ENCODE peak calls at places on chromosomes 13 and 19, in four cellular contexts. Q is thoracic aorta, N is transverse colon, X is uterus. G is an unnamed sample.

GRCh38 chr19:31378404-31378803 is 29.2 kb upstream of the TSHZ3 start:
- DNase-seq in Q (no peak), N (peak; percentile 15), X (peak; percentile 67), G (peak; percentile 84)

GRCh38 chr13:34731486-34731885 is 210.6 kb upstream of the NBEA start:
- DNase-seq in Q (no peak), N (no peak), X (no peak), G (no peak)

GRCh38 chr19:48549380-48549779 is 2.6 kb upstream of the SULT2B1 start:
- DNase-seq in Q (no peak), N (no peak), X (no peak), G (no peak)

GRCh38 chr13:25394661-25395060 is 22.9 kb downstream of the ATP8A2 start:
- DNase-seq in Q (no peak), N (no peak), X (no peak), G (no peak)

GRCh38 chr13:112457081-112457480 is 80.9 kb downstream of the SPACA7 start:
- DNase-seq in Q (no peak), N (no peak), X (no peak), G (no peak)

GRCh38 chr19:40662925-40663711 is 27.3 kb downstream of the NUMBL start:
- DNase-seq in Q (peak; percentile 68), N (peak; percentile 94), X (peak; percentile 96), G (peak; percentile 75)

GRCh38 chr13:108195861-108196260 is 19.5 kb downstream of the LIG4 start:
- DNase-seq in Q (no peak), N (no peak), X (no peak), G (no peak)

GRCh38 chr19:45769821-45770191 is 754 bp upstream of the SIX5 start:
- DNase-seq in Q (no peak), N (peak; percentile 65), X (peak; percentile 72), G (peak; percentile 39)

GRCh38 chr19:44741841-44742352 is 6.6 kb upstream of the BCL3 start:
- DNase-seq in Q (peak; percentile 96), N (peak; percentile 97), X (peak; percentile 99), G (peak; percentile 98)

GRCh38 chr19:15815306-15815705 is at the start of gene OR10H1:
- DNase-seq in Q (no peak), N (no peak), X (no peak), G (no peak)

GRCh38 chr19:18792661-18793060 is 1.6 kb upstream of the COMP start:
- DNase-seq in Q (no peak), N (no peak), X (no peak), G (no peak)

GRCh38 chr13:56755181-56755580 is 385.5 kb upstream of the PRR20A start:
- DNase-seq in Q (no peak), N (no peak), X (no peak), G (no peak)

GRCh38 chr13:112820318-112820717 is 130.5 kb downstream of the ATP11A start:
- DNase-seq in Q (no peak), N (no peak), X (no peak), G (no peak)

GRCh38 chr19:50992666-50993035 is 8.8 kb downstream of the KLK8 start:
- DNase-seq in Q (no peak), N (no peak), X (no peak), G (no peak)

GRCh38 chr19:28397311-28397710 is 815.6 kb downstream of the UQCRFS1 start:
- DNase-seq in Q (no peak), N (no peak), X (no peak), G (no peak)

GRCh38 chr13:113115363-113116205 is 7.0 kb upstream of the F10 start:
- DNase-seq in Q (no peak), N (no peak), X (peak; percentile 13), G (no peak)

GRCh38 chr19:41699231-41699967 is 9.0 kb upstream of the CEACAM5 start:
- DNase-seq in Q (no peak), N (peak; percentile 36), X (peak; percentile 8), G (no peak)

GRCh38 chr13:27965740-27966640 is 3.1 kb downstream of the CDX2 start:
- DNase-seq in Q (no peak), N (peak; percentile 46), X (no peak), G (no peak)

GRCh38 chr13:72565893-72566292 is 161.5 kb downstream of the MZT1 start:
- DNase-seq in Q (no peak), N (no peak), X (no peak), G (peak; percentile 11)

GRCh38 chr19:44903602-44904425 is 1.8 kb upstream of the APOE start:
- DNase-seq in Q (no peak), N (peak; percentile 76), X (peak; percentile 73), G (peak; percentile 69)

GRCh38 chr13:51800456-51800855 is 3.5 kb downstream of the DHRS12 start:
- DNase-seq in Q (no peak), N (peak; percentile 41), X (no peak), G (no peak)

GRCh38 chr19:46009530-46010510 is 13.0 kb downstream of the PGLYRP1 start:
- DNase-seq in Q (no peak), N (peak; percentile 69), X (peak; percentile 60), G (peak; percentile 77)

GRCh38 chr19:38839816-38840582 is 8.4 kb upstream of the ECH1 start:
- DNase-seq in Q (no peak), N (no peak), X (no peak), G (no peak)

GRCh38 chr19:3507371-3508120 is 1.4 kb downstream of the FZR1 start:
- DNase-seq in Q (no peak), N (peak; percentile 46), X (no peak), G (no peak)

GRCh38 chr19:46190489-46190888 is 39.1 kb upstream of the IGFL1 start:
- DNase-seq in Q (no peak), N (no peak), X (no peak), G (no peak)

GRCh38 chr13:38703255-38703654 is 16.4 kb downstream of the FREM2 start:
- DNase-seq in Q (no peak), N (no peak), X (no peak), G (no peak)

GRCh38 chr13:31409678-31410356 is 210.0 kb downstream of the B3GLCT start:
- DNase-seq in Q (no peak), N (no peak), X (no peak), G (no peak)

GRCh38 chr19:44990966-44991365 is 10.3 kb upstream of the RELB start:
- DNase-seq in Q (no peak), N (no peak), X (no peak), G (no peak)

GRCh38 chr13:75760182-75760981 is 124.3 kb downstream of the LMO7 start:
- DNase-seq in Q (no peak), N (peak; percentile 79), X (no peak), G (no peak)

GRCh38 chr13:113724016-113724758 is 34.8 kb upstream of the TMEM255B start:
- DNase-seq in Q (no peak), N (no peak), X (no peak), G (no peak)

GRCh38 chr19:45515807-45516401 is 8.6 kb downstream of the VASP start:
- DNase-seq in Q (no peak), N (peak; percentile 77), X (no peak), G (no peak)

GRCh38 chr19:56547535-56547934 is 8.8 kb downstream of the ZFP28 start:
- DNase-seq in Q (no peak), N (no peak), X (no peak), G (no peak)

GRCh38 chr13:90402613-90403012 is 944.9 kb upstream of the MIR17HG start:
- DNase-seq in Q (no peak), N (no peak), X (no peak), G (no peak)

GRCh38 chr19:18496167-18496979 is 25.5 kb downstream of the ELL start:
- DNase-seq in Q (no peak), N (peak; percentile 73), X (no peak), G (peak; percentile 61)

GRCh38 chr13:55583953-55584593 is 1556.6 kb upstream of the PRR20A start:
- DNase-seq in Q (no peak), N (no peak), X (no peak), G (no peak)
- H3K4me3 ChIP-seq in Q (no peak overlapping the region), N (no peak overlapping the region), X (no peak overlapping the region), G (no peak overlapping the region)

GRCh38 chr13:100532836-100533435 is 55.7 kb downstream of the GGACT start:
- DNase-seq in Q (no peak), N (no peak), X (no peak), G (no peak)
- H3K27ac ChIP-seq in Q (no peak overlapping the region), N (no peak overlapping the region), X (no peak overlapping the region), G (no peak overlapping the region)

GRCh38 chr19:17266589-17266974 is 661 bp upstream of the BABAM1 start:
- DNase-seq in Q (no peak), N (no peak), X (no peak), G (no peak)
- H3K4me3 ChIP-seq in Q (peak overlapping the region; percentile 46), N (no peak overlapping the region), X (no peak overlapping the region), G (no peak overlapping the region)

GRCh38 chr19:5615756-5616327 is 6.7 kb downstream of the SAFB2 start:
- DNase-seq in Q (no peak), N (no peak), X (no peak), G (peak; percentile 32)

GRCh38 chr19:5617080-5617479 is 5.5 kb downstream of the SAFB2 start:
- DNase-seq in Q (no peak), N (no peak), X (no peak), G (no peak)

GRCh38 chr19:5621311-5621944 is 1.1 kb downstream of the SAFB2 start:
- DNase-seq in Q (no peak), N (peak; percentile 18), X (peak; percentile 72), G (no peak)

GRCh38 chr19:5621945-5622464 is 571 bp downstream of the SAFB2 start:
- DNase-seq in Q (no peak), N (peak; percentile 32), X (peak; percentile 43), G (no peak)

DNA sequence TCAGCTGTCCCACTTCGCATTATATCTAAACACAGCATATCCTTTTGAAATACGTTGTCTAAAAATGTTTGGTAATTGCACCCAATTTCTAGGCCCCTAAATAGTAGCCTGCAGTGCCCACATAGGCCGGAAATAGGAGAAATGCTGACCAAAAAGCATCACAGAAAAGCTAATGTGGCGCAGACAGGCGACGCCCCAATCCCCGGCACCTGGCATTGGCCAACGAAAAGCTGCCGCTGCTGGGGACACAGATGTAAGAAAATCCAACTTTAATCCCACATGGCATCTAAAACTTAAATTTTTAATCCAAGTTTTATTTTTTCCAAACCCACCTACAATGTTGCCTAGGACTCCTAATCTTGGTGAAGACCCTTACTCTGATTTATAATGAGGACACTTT is 4.0 kb downstream of the SAFB2 start:
- DNase-seq in Q (no peak), N (no peak), X (no peak), G (no peak)
- H3K27ac ChIP-seq in Q (no peak overlapping the region), N (no peak overlapping the region), X (no peak overlapping the region), G (no peak overlapping the region)

GRCh38 chr13:61414136-61414535 is 1.5 kb downstream of the PCDH20 start:
- DNase-seq in Q (no peak), N (no peak), X (no peak), G (no peak)
- H3K4me3 ChIP-seq in Q (peak overlapping the region; percentile 79), N (peak overlapping the region; percentile 23), X (peak overlapping the region; percentile 33), G (peak overlapping the region; percentile 49)

GRCh38 chr13:37059848-37060192 is 332 bp upstream of the SUPT20H start:
- DNase-seq in Q (no peak), N (no peak), X (no peak), G (no peak)
- H3K27ac ChIP-seq in Q (peak overlapping the region; percentile 83), N (peak overlapping the region; percentile 94), X (peak overlapping the region; percentile 88), G (peak overlapping the region; percentile 16)

GRCh38 chr19:58499021-58499927 is 12.5 kb downstream of the SLC27A5 start:
- DNase-seq in Q (peak; percentile 99), N (peak; percentile 99), X (peak; percentile 100), G (peak; percentile 99)
- H3K4me3 ChIP-seq in Q (peak overlapping the region; percentile 82), N (peak overlapping the region; percentile 39), X (peak overlapping the region; percentile 52), G (peak overlapping the region; percentile 61)

G was measured in brain microvascular endothelial cell.